ENCODE peak calls at places on chromosomes 7 and 10, in nine cellular contexts. P is activated T-cell treated with anti-CD3 and anti-CD28 coated beads, Interleukin-2, amount 50 U/mL, for 1 hour; E is T-cell; G is NCI-H774; W is fibroblast of mammary gland; D is T follicular helper cell; T is endothelial cell; U is left kidney; C is prostate gland. O is an unnamed sample.

GRCh38 chr10:89215511-89215910 is 8.4 kb upstream of the CH25H start:
- DNase-seq in P (no peak), E (no peak), G (no peak), W (no peak), D (no peak), T (no peak), U (no peak), C (no peak), O (no peak)

GRCh38 chr10:6014241-6014761 is 37.0 kb upstream of the IL15RA start:
- DNase-seq in P (no peak), E (peak), G (peak), W (peak), D (peak), T (peak), U (peak), C (peak), O (peak)

GRCh38 chr7:92584953-92585352 is 5.2 kb downstream of the FAM133B start:
- DNase-seq in P (no peak), E (no peak), G (no peak), W (no peak), D (no peak), T (no peak), U (no peak), C (no peak), O (peak)

GRCh38 chr10:36373424-36374096 is 731.5 kb upstream of the FZD8 start:
- DNase-seq in P (no peak), E (no peak), G (no peak), W (no peak), D (no peak), T (no peak), U (no peak), C (no peak), O (no peak)

GRCh38 chr7:40372031-40372430 is 237.2 kb downstream of the SUGCT start:
- DNase-seq in P (no peak), E (no peak), G (no peak), W (peak), D (no peak), T (no peak), U (no peak), C (no peak), O (no peak)

GRCh38 chr10:35435824-35436223 is 99.5 kb downstream of the CCNY start:
- DNase-seq in P (no peak), E (no peak), G (no peak), W (no peak), D (no peak), T (no peak), U (no peak), C (no peak), O (no peak)

GRCh38 chr7:98229991-98230745 is 18.9 kb downstream of the BHLHA15 start:
- DNase-seq in P (no peak), E (no peak), G (no peak), W (no peak), D (no peak), T (no peak), U (peak), C (no peak), O (no peak)

GRCh38 chr10:6050801-6051445 is 11.2 kb downstream of the IL2RA start:
- DNase-seq in P (peak), E (peak), G (peak), W (peak), D (peak), T (no peak), U (peak), C (peak), O (peak)

GRCh38 chr7:127859330-127859729 is 171.9 kb downstream of the LRRC4 start:
- DNase-seq in P (no peak), E (no peak), G (no peak), W (no peak), D (no peak), T (no peak), U (no peak), C (no peak), O (no peak)

GRCh38 chr7:92880212-92881090 is 44.1 kb upstream of the CDK6 start:
- DNase-seq in P (no peak), E (no peak), G (no peak), W (peak), D (no peak), T (peak), U (peak), C (no peak), O (peak)

GRCh38 chr7:81499262-81500116 is 270.4 kb downstream of the HGF start:
- DNase-seq in P (no peak), E (no peak), G (peak), W (peak), D (no peak), T (peak), U (peak), C (peak), O (peak)

GRCh38 chr10:100562008-100562672 is 26.4 kb downstream of the HIF1AN start:
- DNase-seq in P (peak), E (peak), G (no peak), W (peak), D (peak), T (peak), U (peak), C (peak), O (peak)

GRCh38 chr10:129904323-129904722 is 59.8 kb downstream of the EBF3 start:
- DNase-seq in P (no peak), E (no peak), G (no peak), W (no peak), D (no peak), T (no peak), U (no peak), C (no peak), O (no peak)

GRCh38 chr10:45553613-45554012 is 119.0 kb downstream of the ZFAND4 start:
- DNase-seq in P (no peak), E (no peak), G (no peak), W (no peak), D (no peak), T (no peak), U (no peak), C (no peak), O (no peak)

GRCh38 chr10:1369665-1370064 is 313.5 kb downstream of the WDR37 start:
- DNase-seq in P (no peak), E (no peak), G (no peak), W (no peak), D (no peak), T (no peak), U (no peak), C (no peak), O (no peak)

GRCh38 chr10:103543617-103544525 is 50.4 kb downstream of the NEURL1 start:
- DNase-seq in P (no peak), E (no peak), G (no peak), W (no peak), D (no peak), T (no peak), U (no peak), C (no peak), O (no peak)

GRCh38 chr10:116329153-116329552 is 4.9 kb downstream of the CCDC172 start:
- DNase-seq in P (no peak), E (no peak), G (no peak), W (no peak), D (no peak), T (no peak), U (no peak), C (no peak), O (no peak)

GRCh38 chr10:16816830-16817124 is 447 bp downstream of the RSU1 start:
- DNase-seq in P (no peak), E (no peak), G (no peak), W (peak), D (no peak), T (no peak), U (no peak), C (no peak), O (no peak)

GRCh38 chr10:126926568-126926967 is 21.3 kb downstream of the DOCK1 start:
- DNase-seq in P (no peak), E (no peak), G (no peak), W (no peak), D (no peak), T (no peak), U (no peak), C (no peak), O (no peak)

GRCh38 chr10:10293431-10293830 is 724.2 kb upstream of the CELF2 start:
- DNase-seq in P (no peak), E (no peak), G (no peak), W (peak), D (no peak), T (peak), U (peak), C (no peak), O (no peak)

GRCh38 chr7:77696643-77697534 is 630 bp downstream of the RSBN1L start:
- DNase-seq in P (peak), E (peak), G (peak), W (peak), D (peak), T (peak), U (peak), C (peak), O (peak)

GRCh38 chr7:133611955-133612354 is 359.1 kb downstream of the EXOC4 start:
- DNase-seq in P (no peak), E (no peak), G (no peak), W (no peak), D (no peak), T (no peak), U (no peak), C (no peak), O (no peak)

GRCh38 chr10:4812041-4812440 is 14.0 kb upstream of the AKR1E2 start:
- DNase-seq in P (no peak), E (no peak), G (no peak), W (no peak), D (no peak), T (no peak), U (no peak), C (no peak), O (no peak)

GRCh38 chr10:34885901-34886300 is 70.8 kb upstream of the PARD3 start:
- DNase-seq in P (no peak), E (no peak), G (no peak), W (no peak), D (no peak), T (no peak), U (peak), C (no peak), O (no peak)

GRCh38 chr7:106050002-106050742 is 61.9 kb downstream of the SYPL1 start:
- DNase-seq in P (no peak), E (no peak), G (no peak), W (peak), D (no peak), T (peak), U (no peak), C (no peak), O (peak)

GRCh38 chr7:90383422-90383821 is 19.8 kb upstream of the CLDN12 start:
- DNase-seq in P (no peak), E (no peak), G (no peak), W (peak), D (no peak), T (no peak), U (no peak), C (no peak), O (no peak)

GRCh38 chr7:155490697-155491628 is 33.0 kb downstream of the EN2 start:
- DNase-seq in P (no peak), E (no peak), G (no peak), W (peak), D (no peak), T (peak), U (peak), C (no peak), O (no peak)

GRCh38 chr7:68461430-68461829 is 1136.8 kb upstream of the AUTS2 start:
- DNase-seq in P (no peak), E (no peak), G (no peak), W (no peak), D (no peak), T (no peak), U (no peak), C (no peak), O (no peak)

GRCh38 chr7:14218338-14218737 is 228.9 kb upstream of the ETV1 start:
- DNase-seq in P (no peak), E (no peak), G (no peak), W (no peak), D (no peak), T (no peak), U (no peak), C (no peak), O (no peak)

GRCh38 chr10:42911359-42911758 is 128.8 kb downstream of the BMS1 start:
- DNase-seq in P (no peak), E (no peak), G (no peak), W (no peak), D (no peak), T (no peak), U (no peak), C (no peak), O (no peak)

GRCh38 chr10:543131-543530 is 146.3 kb downstream of the DIP2C start:
- DNase-seq in P (no peak), E (no peak), G (no peak), W (no peak), D (no peak), T (no peak), U (no peak), C (no peak), O (no peak)

GRCh38 chr10:80518807-80519360 is 18.8 kb upstream of the SH2D4B start:
- DNase-seq in P (no peak), E (no peak), G (no peak), W (no peak), D (no peak), T (no peak), U (no peak), C (no peak), O (no peak)

GRCh38 chr10:79422178-79422892 is 23.1 kb downstream of the ZCCHC24 start:
- DNase-seq in P (no peak), E (no peak), G (no peak), W (peak), D (no peak), T (no peak), U (peak), C (no peak), O (no peak)

GRCh38 chr7:151174246-151175046 is 7.0 kb upstream of the GBX1 start:
- DNase-seq in P (peak), E (no peak), G (no peak), W (peak), D (no peak), T (no peak), U (peak), C (no peak), O (no peak)

GRCh38 chr7:140174217-140174616 is 2.6 kb downstream of the KDM7A start:
- DNase-seq in P (no peak), E (no peak), G (no peak), W (no peak), D (no peak), T (no peak), U (no peak), C (no peak), O (no peak)

GRCh38 chr10:113452146-113452545 is 100.7 kb upstream of the HABP2 start:
- DNase-seq in P (no peak), E (no peak), G (no peak), W (no peak), D (no peak), T (no peak), U (no peak), C (no peak), O (no peak)

GRCh38 chr7:39609084-39609461 is 14.3 kb upstream of the RALA start:
- DNase-seq in P (no peak), E (no peak), G (no peak), W (peak), D (no peak), T (peak), U (peak), C (no peak), O (no peak)

GRCh38 chr10:4344544-4344994 is 481.4 kb upstream of the AKR1E2 start:
- DNase-seq in P (no peak), E (no peak), G (no peak), W (peak), D (no peak), T (no peak), U (no peak), C (no peak), O (peak)

GRCh38 chr10:51867956-51868355 is 168.6 kb upstream of the CSTF2T start:
- DNase-seq in P (no peak), E (no peak), G (no peak), W (peak), D (no peak), T (no peak), U (no peak), C (no peak), O (no peak)

O was measured in T47D.